ENCODE peak calls at places on chromosome 19, in four cellular contexts. One of them, this sample, is unnamed.

GRCh38 chr19:1999856-2000515 is 15.5 kb downstream of the BTBD2 start:
- DNase-seq in foreskin fibroblast: no peak
- DNase-seq in nephron progenitor cell: no peak
- DNase-seq in activated CD4-positive, alpha-beta T cell treated with anti-CD3 and anti-CD28 coated beads for 4 hours: no peak
- DNase-seq in this sample: no peak

GRCh38 chr19:1315470-1316166 is 29.9 kb downstream of the EFNA2 start:
- DNase-seq in foreskin fibroblast: peak; percentile 36
- DNase-seq in nephron progenitor cell: peak; percentile 70
- DNase-seq in activated CD4-positive, alpha-beta T cell treated with anti-CD3 and anti-CD28 coated beads for 4 hours: peak; percentile 22
- DNase-seq in this sample: peak; percentile 66

GRCh38 chr19:16355293-16356043 is 30.8 kb downstream of the KLF2 start:
- DNase-seq in foreskin fibroblast: no peak
- DNase-seq in nephron progenitor cell: no peak
- DNase-seq in activated CD4-positive, alpha-beta T cell treated with anti-CD3 and anti-CD28 coated beads for 4 hours: peak; percentile 35
- DNase-seq in this sample: no peak

GRCh38 chr19:7953060-7953459 is 9.6 kb upstream of the TIMM44 start:
- DNase-seq in foreskin fibroblast: peak; percentile 16
- DNase-seq in nephron progenitor cell: no peak
- DNase-seq in activated CD4-positive, alpha-beta T cell treated with anti-CD3 and anti-CD28 coated beads for 4 hours: no peak
- DNase-seq in this sample: no peak

GRCh38 chr19:54312436-54313362 is at the start of gene LILRA5:
- DNase-seq in foreskin fibroblast: no peak
- DNase-seq in nephron progenitor cell: no peak
- DNase-seq in activated CD4-positive, alpha-beta T cell treated with anti-CD3 and anti-CD28 coated beads for 4 hours: no peak
- DNase-seq in this sample: no peak

GRCh38 chr19:5447700-5448311 is 7.4 kb upstream of the ZNRF4 start:
- DNase-seq in foreskin fibroblast: no peak
- DNase-seq in nephron progenitor cell: no peak
- DNase-seq in activated CD4-positive, alpha-beta T cell treated with anti-CD3 and anti-CD28 coated beads for 4 hours: no peak
- DNase-seq in this sample: no peak

GRCh38 chr19:46216612-46217011 is 12.9 kb upstream of the IGFL1 start:
- DNase-seq in foreskin fibroblast: no peak
- DNase-seq in nephron progenitor cell: no peak
- DNase-seq in activated CD4-positive, alpha-beta T cell treated with anti-CD3 and anti-CD28 coated beads for 4 hours: no peak
- DNase-seq in this sample: no peak

GRCh38 chr19:30267332-30267731 is 104.9 kb upstream of the ZNF536 start:
- DNase-seq in foreskin fibroblast: no peak
- DNase-seq in nephron progenitor cell: no peak
- DNase-seq in activated CD4-positive, alpha-beta T cell treated with anti-CD3 and anti-CD28 coated beads for 4 hours: no peak
- DNase-seq in this sample: no peak

GRCh38 chr19:45767410-45767880 is 1.6 kb downstream of the SIX5 start:
- DNase-seq in foreskin fibroblast: peak; percentile 90
- DNase-seq in nephron progenitor cell: peak; percentile 84
- DNase-seq in activated CD4-positive, alpha-beta T cell treated with anti-CD3 and anti-CD28 coated beads for 4 hours: no peak
- DNase-seq in this sample: peak; percentile 69

GRCh38 chr19:50547385-50548190 is 20.6 kb downstream of the LRRC4B start:
- DNase-seq in foreskin fibroblast: no peak
- DNase-seq in nephron progenitor cell: no peak
- DNase-seq in activated CD4-positive, alpha-beta T cell treated with anti-CD3 and anti-CD28 coated beads for 4 hours: no peak
- DNase-seq in this sample: no peak

GRCh38 chr19:17077447-17078028 is 2.0 kb downstream of the MYO9B start:
- DNase-seq in foreskin fibroblast: no peak
- DNase-seq in nephron progenitor cell: no peak
- DNase-seq in activated CD4-positive, alpha-beta T cell treated with anti-CD3 and anti-CD28 coated beads for 4 hours: no peak
- DNase-seq in this sample: no peak

GRCh38 chr19:38358071-38358470 is 16.3 kb upstream of the PSMD8 start:
- DNase-seq in foreskin fibroblast: no peak
- DNase-seq in nephron progenitor cell: no peak
- DNase-seq in activated CD4-positive, alpha-beta T cell treated with anti-CD3 and anti-CD28 coated beads for 4 hours: no peak
- DNase-seq in this sample: no peak